ENCODE peak calls at places on chromosomes 6 and 20, in four cellular contexts. K is choroid plexus epithelial cell, D is SK-N-SH, Y is pancreas. J is an unnamed sample.
A peak's percentile ranks its signal among the peaks of the same experiment; 100 is the strongest.

GRCh38 chr6:170026272-170027110 is 264.4 kb downstream of the DLL1 start:
- DNase-seq in K (no peak), D (no peak), Y (peak; percentile 71), J (peak; percentile 96)

GRCh38 chr6:22227824-22228610 is 68.8 kb downstream of the PRL start:
- DNase-seq in K (no peak), D (no peak), Y (no peak), J (no peak)

GRCh38 chr6:80962382-80962781 is 790.1 kb downstream of the TENT5A start:
- DNase-seq in K (no peak), D (no peak), Y (no peak), J (no peak)

GRCh38 chr6:109383438-109383940 is 1.2 kb upstream of the CD164 start:
- DNase-seq in K (no peak), D (no peak), Y (no peak), J (no peak)

GRCh38 chr6:52846002-52846401 is 5.4 kb upstream of the GSTA5 start:
- DNase-seq in K (no peak), D (no peak), Y (no peak), J (no peak)

GRCh38 chr6:43317968-43318367 is 9.3 kb upstream of the CRIP3 start:
- DNase-seq in K (no peak), D (no peak), Y (no peak), J (no peak)

GRCh38 chr6:31769684-31770371 is 7.3 kb downstream of the VWA7 start:
- DNase-seq in K (peak; percentile 68), D (peak; percentile 72), Y (peak; percentile 72), J (peak; percentile 83)

GRCh38 chr20:17625246-17626051 is 55.6 kb downstream of the DSTN start:
- DNase-seq in K (no peak), D (peak; percentile 19), Y (no peak), J (no peak)

GRCh38 chr6:12886961-12887775 is 170.6 kb downstream of the PHACTR1 start:
- DNase-seq in K (no peak), D (no peak), Y (no peak), J (no peak)

GRCh38 chr20:53942121-53942816 is 128.1 kb downstream of the BCAS1 start:
- DNase-seq in K (no peak), D (no peak), Y (no peak), J (peak; percentile 72)

GRCh38 chr6:47109281-47109680 is 67.1 kb upstream of the ADGRF1 start:
- DNase-seq in K (peak; percentile 50), D (no peak), Y (no peak), J (no peak)

GRCh38 chr6:33797635-33798342 is 6.0 kb downstream of the MLN start:
- DNase-seq in K (no peak), D (no peak), Y (no peak), J (no peak)

GRCh38 chr6:84764332-84765049 is at the start of gene TBX18:
- DNase-seq in K (peak; percentile 100), D (peak; percentile 85), Y (peak; percentile 71), J (peak; percentile 94)

GRCh38 chr6:52074155-52074554 is 13.3 kb downstream of the PKHD1 start:
- DNase-seq in K (no peak), D (no peak), Y (no peak), J (no peak)

GRCh38 chr20:44728835-44729342 is 13.7 kb downstream of the CCN5 start:
- DNase-seq in K (peak; percentile 51), D (peak; percentile 88), Y (no peak), J (peak; percentile 91)

GRCh38 chr6:46078294-46078693 is 51.5 kb upstream of the ENPP4 start:
- DNase-seq in K (no peak), D (no peak), Y (no peak), J (no peak)

GRCh38 chr6:23016701-23017100 is 447.3 kb downstream of the HDGFL1 start:
- DNase-seq in K (peak; percentile 82), D (no peak), Y (no peak), J (no peak)

GRCh38 chr6:37321101-37321500 is 32.7 kb upstream of the RNF8 start:
- DNase-seq in K (no peak), D (no peak), Y (no peak), J (no peak)

GRCh38 chr6:40719671-40720374 is 132.7 kb upstream of the LRFN2 start:
- DNase-seq in K (peak; percentile 80), D (peak; percentile 56), Y (no peak), J (no peak)

GRCh38 chr6:27757307-27757706 is 154.9 kb downstream of the OR2B2 start:
- DNase-seq in K (no peak), D (no peak), Y (no peak), J (peak; percentile 25)

GRCh38 chr6:4413073-4413472 is 277.7 kb upstream of the ECI2 start:
- DNase-seq in K (peak; percentile 83), D (no peak), Y (no peak), J (peak; percentile 16)

GRCh38 chr20:62208805-62209755 is 11.0 kb downstream of the HRH3 start:
- DNase-seq in K (no peak), D (peak; percentile 42), Y (no peak), J (no peak)

GRCh38 chr6:3726421-3726820 is 25.1 kb downstream of the PXDC1 start:
- DNase-seq in K (no peak), D (no peak), Y (no peak), J (no peak)

GRCh38 chr6:142207265-142207877 is 60.3 kb downstream of the VTA1 start:
- DNase-seq in K (peak; percentile 80), D (peak; percentile 30), Y (peak; percentile 23), J (peak; percentile 68)

GRCh38 chr6:141321486-141322347 is 811.0 kb upstream of the GJE1 start:
- DNase-seq in K (peak; percentile 51), D (no peak), Y (no peak), J (no peak)

GRCh38 chr6:150641398-150642139 is 41.9 kb downstream of the PLEKHG1 start:
- DNase-seq in K (no peak), D (no peak), Y (no peak), J (no peak)

GRCh38 chr6:97594834-97595233 is 311.8 kb upstream of the MMS22L start:
- DNase-seq in K (peak; percentile 76), D (no peak), Y (no peak), J (peak; percentile 36)

GRCh38 chr6:78611886-78612480 is 255.4 kb upstream of the IRAK1BP1 start:
- DNase-seq in K (peak; percentile 54), D (peak; percentile 28), Y (no peak), J (peak; percentile 42)

GRCh38 chr6:170475118-170475517 is 78.0 kb downstream of the PSMB1 start:
- DNase-seq in K (no peak), D (no peak), Y (no peak), J (no peak)

GRCh38 chr6:158958504-158959386 is 41.3 kb downstream of the RSPH3 start:
- DNase-seq in K (no peak), D (no peak), Y (no peak), J (peak; percentile 61)

GRCh38 chr20:23340524-23340923 is 10.1 kb upstream of the NXT1 start:
- DNase-seq in K (peak; percentile 91), D (peak; percentile 67), Y (no peak), J (peak; percentile 84)

GRCh38 chr6:169654590-169655391 is 47.0 kb downstream of the WDR27 start:
- DNase-seq in K (peak; percentile 88), D (peak; percentile 68), Y (peak; percentile 78), J (peak; percentile 80)

GRCh38 chr6:42292002-42292735 is 74.5 kb upstream of the MRPS10 start:
- DNase-seq in K (peak; percentile 64), D (no peak), Y (no peak), J (peak; percentile 94)

GRCh38 chr20:36491901-36492617 is 49.3 kb upstream of the MYL9 start:
- DNase-seq in K (peak; percentile 75), D (no peak), Y (no peak), J (peak; percentile 80)

GRCh38 chr20:36490191-36490590 is 51.1 kb upstream of the MYL9 start:
- DNase-seq in K (no peak), D (no peak), Y (no peak), J (no peak)

GRCh38 chr20:36496707-36497669 is 44.3 kb upstream of the MYL9 start:
- DNase-seq in K (no peak), D (no peak), Y (no peak), J (no peak)

GRCh38 chr20:36493801-36494114 is 47.6 kb upstream of the MYL9 start:
- DNase-seq in K (peak; percentile 62), D (no peak), Y (no peak), J (no peak)

GRCh38 chr20:36493013-36493800 is 48.1 kb upstream of the MYL9 start:
- DNase-seq in K (no peak), D (peak; percentile 54), Y (no peak), J (no peak)
- TF ChIP-seq CTCF in K (peak; percentile 38), D (peak; percentile 36), Y (no peak), J (no peak)

DNA sequence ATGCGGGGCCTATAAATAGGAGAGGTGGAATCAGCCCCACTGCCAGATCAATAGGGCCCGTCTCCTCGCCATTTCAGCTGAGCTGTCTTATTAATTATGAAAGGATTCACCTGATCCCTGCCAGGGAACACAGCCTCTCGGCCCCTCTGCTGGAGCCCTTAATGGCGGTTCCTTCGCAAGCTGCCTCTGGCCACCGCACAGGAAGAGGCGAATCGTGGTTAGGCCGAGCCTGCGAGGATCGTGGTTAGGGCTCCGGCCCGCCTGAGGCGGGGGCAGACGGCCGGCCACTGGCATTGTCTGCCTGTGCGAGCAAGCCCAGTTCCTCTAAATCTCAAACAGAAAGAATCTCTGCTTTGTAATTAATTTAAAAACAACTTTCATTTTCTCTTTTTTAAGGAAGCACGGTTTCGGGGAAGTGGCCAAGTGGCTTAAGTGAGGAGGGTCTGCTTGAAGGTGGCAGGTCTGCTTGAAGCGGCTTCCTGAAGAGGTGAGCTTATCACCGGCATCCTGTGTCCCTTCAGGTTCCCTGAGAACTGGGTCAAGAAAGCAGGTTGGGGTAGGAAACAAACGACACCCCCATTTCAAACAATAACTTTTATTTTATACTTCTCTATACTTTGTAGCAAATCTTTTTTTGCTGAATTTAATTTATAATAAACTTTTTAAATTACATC is 9.2 kb downstream of the NRN1 start:
- DNase-seq in K (no peak), D (peak; percentile 52), Y (no peak), J (no peak)
- H3K4me3 ChIP-seq in K (peak overlapping the region; percentile 39), D (peak overlapping the region; percentile 12), Y (no peak overlapping the region), J (no peak overlapping the region)

GRCh38 chr20:2088904-2089303 is 12.7 kb upstream of the STK35 start:
- DNase-seq in K (no peak), D (no peak), Y (no peak), J (no peak)
- TF ChIP-seq CTCF in K (no peak), D (no peak), Y (no peak), J (no peak)

DNA sequence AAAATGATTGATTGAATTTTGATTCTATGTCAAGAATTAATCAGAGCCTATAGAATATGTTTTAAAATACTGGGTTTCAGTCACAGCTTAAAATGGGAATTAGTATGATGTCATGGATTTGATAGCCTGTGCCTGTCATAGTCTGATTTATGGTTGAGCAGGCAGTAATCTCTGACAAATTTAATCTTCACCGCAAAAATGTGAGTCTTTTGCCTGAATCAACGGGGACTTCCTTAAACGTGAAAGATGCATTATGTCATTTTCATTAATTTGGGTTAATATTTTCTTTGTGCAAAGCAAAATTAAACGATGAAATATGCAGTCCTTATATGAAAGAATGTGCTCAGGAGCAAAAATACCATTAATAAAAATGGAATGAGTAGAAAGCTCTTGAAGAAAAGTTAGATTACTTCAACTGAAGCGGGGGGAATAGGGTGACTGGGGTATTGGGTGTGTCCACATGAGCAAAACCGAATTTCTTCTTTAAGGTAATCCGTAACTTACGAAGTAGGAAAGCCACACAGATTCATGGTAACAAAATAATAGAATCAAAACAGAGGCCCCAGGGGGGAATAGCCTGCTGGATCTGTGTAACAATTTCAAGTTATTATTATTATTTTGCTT is 339.6 kb upstream of the NOX3 start:
- DNase-seq in K (no peak), D (no peak), Y (no peak), J (no peak)
- H3K4me3 ChIP-seq in K (no peak overlapping the region), D (no peak overlapping the region), Y (no peak overlapping the region), J (no peak overlapping the region)